ENCODE peak calls at places on chromosomes 16 and 17, in five cellular contexts. R, J, P, Q and D are unnamed samples.

GRCh38 chr17:51435171-51435552 is 174.8 kb downstream of the UTP18 start:
- DNase-seq in J (no peak), R (no peak), Q (no peak), P (no peak), D (peak; percentile 25)

GRCh38 chr16:1081734-1082265 is 9.3 kb downstream of the SSTR5 start:
- DNase-seq in Q (no peak), J (no peak), P (no peak), R (no peak), D (no peak)

GRCh38 chr17:37608369-37609169 is 649 bp downstream of the SYNRG start:
- DNase-seq in Q (peak; percentile 26), J (no peak), P (peak; percentile 77), R (no peak), D (no peak)

GRCh38 chr16:88424536-88425230 is 28.4 kb upstream of the ZFPM1 start:
- DNase-seq in Q (no peak), R (no peak), P (no peak), J (no peak), D (no peak)

GRCh38 chr17:65208753-65209152 is 71.6 kb downstream of the RGS9 start:
- DNase-seq in R (no peak), Q (no peak), P (no peak), J (no peak), D (no peak)

GRCh38 chr17:51857052-51857593 is 301.4 kb downstream of the CA10 start:
- DNase-seq in P (no peak), J (no peak), R (no peak), Q (no peak), D (no peak)

GRCh38 chr17:14522795-14523387 is 222.0 kb downstream of the HS3ST3B1 start:
- DNase-seq in R (no peak), Q (no peak), P (no peak), J (no peak), D (no peak)

GRCh38 chr16:89420204-89420603 is 70.2 kb downstream of the ANKRD11 start:
- DNase-seq in Q (no peak), P (no peak), R (no peak), J (peak; percentile 30), D (no peak)

GRCh38 chr17:19387921-19388521 is 1.0 kb upstream of the MFAP4 start:
- DNase-seq in J (no peak), Q (no peak), P (no peak), R (no peak), D (no peak)

GRCh38 chr17:8698142-8699050 is 46.2 kb downstream of the CCDC42 start:
- DNase-seq in R (no peak), J (peak; percentile 73), Q (no peak), P (peak; percentile 63), D (peak; percentile 58)

GRCh38 chr16:67528222-67528869 is at the start of gene RIPOR1:
- DNase-seq in J (peak; percentile 87), P (peak; percentile 21), R (no peak), Q (peak; percentile 65), D (peak; percentile 83)

GRCh38 chr17:70268383-70268782 is 99.1 kb downstream of the KCNJ2 start:
- DNase-seq in P (no peak), Q (no peak), J (no peak), R (no peak), D (no peak)

GRCh38 chr16:11082108-11082859 is 137.9 kb downstream of the CLEC16A start:
- DNase-seq in R (no peak), J (no peak), P (no peak), Q (no peak), D (no peak)

GRCh38 chr16:28082624-28083023 is 19.1 kb upstream of the GSG1L start:
- DNase-seq in J (no peak), R (no peak), Q (no peak), P (no peak), D (no peak)

GRCh38 chr16:648786-649589 is at the start of gene WDR90:
- DNase-seq in Q (peak; percentile 94), R (peak; percentile 86), J (peak; percentile 97), P (peak; percentile 89), D (peak; percentile 95)

GRCh38 chr16:8109510-8110369 is 480.6 kb downstream of the TMEM114 start:
- DNase-seq in P (no peak), J (no peak), Q (no peak), R (no peak), D (no peak)

GRCh38 chr17:42276359-42276608 is at the start of gene STAT5B:
- DNase-seq in Q (peak; percentile 80), R (peak; percentile 46), P (peak; percentile 46), J (peak; percentile 89), D (peak; percentile 80)

GRCh38 chr17:78857266-78857665 is 16.7 kb upstream of the USP36 start:
- DNase-seq in R (no peak), Q (no peak), J (peak; percentile 46), P (no peak), D (no peak)

GRCh38 chr16:19520861-19521331 is 1.0 kb downstream of the GDE1 start:
- DNase-seq in R (no peak), P (peak; percentile 73), Q (peak; percentile 34), J (no peak), D (no peak)

DNA sequence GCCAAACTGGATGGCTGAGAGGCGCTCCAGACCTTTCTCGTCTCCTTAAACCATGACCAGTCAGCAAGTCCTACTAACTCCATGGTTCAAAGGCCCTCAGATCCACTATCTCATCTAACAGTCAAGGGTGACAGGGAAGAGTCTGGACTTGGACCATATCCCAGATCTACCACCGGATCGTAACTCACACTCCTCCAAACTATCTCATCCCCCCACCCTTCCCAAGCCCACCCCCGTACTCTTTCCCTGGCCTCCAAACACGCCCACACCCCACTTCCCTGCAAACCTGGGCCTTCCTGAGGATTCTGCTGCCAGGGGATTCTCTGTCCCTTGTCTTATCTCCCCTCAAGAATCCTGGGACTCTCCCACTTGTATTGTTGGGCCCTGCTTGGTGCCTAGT is 5.1 kb downstream of the CDIP1 start:
- DNase-seq in R (no peak), P (no peak), Q (no peak), J (no peak), D (no peak)
- H3K4me1 ChIP-seq in R (peaks cover 5% of the 10 kb centered on the region), P (peaks cover 4% of the 10 kb centered on the region), Q (peaks cover 14% of the 10 kb centered on the region), J (peaks cover 33% of the 10 kb centered on the region), D (peaks cover 8% of the 10 kb centered on the region)

DNA sequence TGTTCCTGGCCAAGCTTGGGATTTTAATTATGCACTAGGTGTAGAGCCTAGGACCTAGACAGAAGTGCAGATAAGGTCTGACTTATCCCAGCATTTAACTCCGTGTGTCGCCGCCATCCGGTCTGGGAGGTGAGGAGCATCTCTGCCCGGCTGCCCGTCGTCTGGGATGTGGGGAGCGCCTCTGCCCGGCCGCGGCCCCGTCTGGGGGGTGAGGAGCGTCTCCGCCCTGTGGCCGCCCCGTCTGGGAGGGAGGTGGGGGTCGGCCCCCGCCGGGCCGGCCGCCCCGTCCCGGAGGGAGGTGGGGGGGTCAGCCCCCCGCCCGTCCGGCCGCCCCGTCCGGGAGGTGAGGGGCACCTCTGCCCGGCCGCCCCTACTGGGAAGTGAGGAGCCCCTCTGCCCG is 7.1 kb upstream of the B4GALNT2 start:
- DNase-seq in P (no peak), Q (no peak), J (no peak), R (no peak), D (no peak)
- H3K27ac ChIP-seq in P (no peak overlapping the region), Q (no peak overlapping the region), J (no peak overlapping the region), R (no peak overlapping the region), D (no peak overlapping the region)

GRCh38 chr16:87297407-87297806 is 19.8 kb downstream of the C16orf95 start:
- DNase-seq in Q (no peak), P (no peak), J (no peak), R (no peak), D (no peak)
- TF ChIP-seq POLR2A in Q (no peak), P (no peak), J (no peak), R (no peak), D (no peak)

DNA sequence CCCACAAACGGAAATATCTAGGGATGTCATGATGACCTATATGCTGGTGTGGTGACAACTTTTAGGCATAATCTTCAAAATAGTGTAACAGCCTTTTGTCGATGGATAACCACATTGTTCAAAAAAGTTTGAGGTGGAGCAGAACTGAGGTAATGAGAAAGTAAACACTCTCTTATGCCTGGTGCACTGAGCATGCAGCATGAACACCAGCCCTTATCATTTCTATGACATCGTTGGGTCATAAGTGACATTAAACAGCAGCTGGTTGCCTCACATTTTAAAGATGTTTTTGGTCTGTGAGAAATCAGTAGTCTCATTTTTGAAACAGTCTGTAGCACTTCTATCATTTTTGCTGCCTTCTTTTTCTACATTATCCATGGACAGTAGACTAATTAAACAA is 1.8 kb downstream of the KRT23 start:
- DNase-seq in J (no peak), Q (no peak), R (no peak), P (no peak), D (no peak)
- H3K4me1 ChIP-seq in J (no peaks in the 10 kb centered on the region), Q (no peaks in the 10 kb centered on the region), R (no peaks in the 10 kb centered on the region), P (no peaks in the 10 kb centered on the region), D (no peaks in the 10 kb centered on the region)

GRCh38 chr16:2527784-2528100 is 3.5 kb downstream of the CEMP1 start:
- DNase-seq in P (no peak), R (no peak), J (peak; percentile 48), Q (no peak), D (peak; percentile 19)
- H3K27ac ChIP-seq in P (no peak overlapping the region), R (no peak overlapping the region), J (no peak overlapping the region), Q (no peak overlapping the region), D (no peak overlapping the region)

DNA sequence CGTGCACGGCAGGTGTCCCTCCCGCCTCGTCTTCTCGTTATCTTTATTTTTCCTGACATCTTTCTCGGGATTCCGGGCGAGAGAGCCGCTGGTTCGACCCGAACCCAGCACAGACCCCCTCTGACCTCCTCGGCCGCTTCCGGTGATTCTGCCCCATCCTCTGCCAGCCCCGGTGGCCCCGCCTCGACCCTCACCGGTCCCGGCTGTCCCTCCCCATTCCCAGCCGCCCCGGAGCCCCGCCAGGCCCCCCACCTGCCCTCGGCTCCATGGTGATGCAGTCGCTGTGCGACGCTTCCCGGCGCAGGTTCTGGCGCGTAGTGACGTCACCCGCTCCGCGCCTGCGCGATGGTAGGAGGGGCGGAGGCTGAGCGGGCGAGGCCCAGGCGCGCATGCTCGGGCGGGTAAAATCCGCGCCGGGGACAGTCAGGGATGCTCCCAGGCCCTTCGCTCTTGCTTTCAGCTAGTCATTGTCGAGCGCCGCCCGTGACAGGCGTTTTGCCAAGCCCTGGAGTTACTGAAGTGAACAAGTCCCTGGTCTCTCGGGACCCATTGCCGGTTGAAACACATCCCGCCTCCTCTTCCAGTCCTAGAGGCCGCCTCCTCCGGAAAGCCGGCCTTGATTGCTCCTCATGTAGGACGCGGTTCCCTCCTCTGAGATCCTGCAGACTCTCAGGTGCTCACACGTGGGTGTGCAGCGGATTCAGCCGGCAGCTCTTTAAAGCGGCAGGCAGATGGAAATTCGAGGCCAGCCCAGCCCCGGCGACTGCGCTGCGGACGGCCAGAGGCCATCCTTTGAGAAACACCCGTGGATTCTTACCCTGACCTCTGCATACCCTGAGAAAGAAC is at the start of gene MTHFSD:
- DNase-seq in P (peak; percentile 90), R (peak; percentile 89), Q (peak; percentile 94), J (peak; percentile 98), D (peak; percentile 94)
- TF ChIP-seq POLR2A in P (peak; percentile 93), R (peak; percentile 84), Q (no peak), J (no peak), D (peak; percentile 64)